ENCODE peak calls at places on chromosomes 6 and 20, in four cellular contexts. One of them, this sample, is unnamed.

GRCh38 chr6:166572370-166573261 is 13.9 kb downstream of the RAMACL start:
- DNase-seq in upper lobe of left lung: no peak
- DNase-seq in ovary: no peak
- DNase-seq in A549: no peak
- DNase-seq in this sample: peak; percentile 41

GRCh38 chr6:30399390-30400058 is 54.6 kb downstream of the RPP21 start:
- DNase-seq in upper lobe of left lung: no peak
- DNase-seq in ovary: no peak
- DNase-seq in A549: no peak
- DNase-seq in this sample: peak; percentile 23

GRCh38 chr6:12760911-12761310 is 44.3 kb downstream of the PHACTR1 start:
- DNase-seq in upper lobe of left lung: no peak
- DNase-seq in ovary: no peak
- DNase-seq in A549: no peak
- DNase-seq in this sample: peak; percentile 4

GRCh38 chr6:33846226-33846625 is 42.4 kb upstream of the MLN start:
- DNase-seq in upper lobe of left lung: no peak
- DNase-seq in ovary: no peak
- DNase-seq in A549: no peak
- DNase-seq in this sample: peak; percentile 13

GRCh38 chr6:133986942-133987341 is 33.9 kb downstream of the TBPL1 start:
- DNase-seq in upper lobe of left lung: no peak
- DNase-seq in ovary: no peak
- DNase-seq in A549: no peak
- DNase-seq in this sample: no peak

GRCh38 chr20:39010496-39010895 is 48.4 kb downstream of the DHX35 start:
- DNase-seq in upper lobe of left lung: no peak
- DNase-seq in ovary: no peak
- DNase-seq in A549: no peak
- DNase-seq in this sample: no peak

GRCh38 chr20:25984933-25985332 is 288.3 kb upstream of the ZNF337 start:
- DNase-seq in upper lobe of left lung: peak; percentile 82
- DNase-seq in ovary: peak; percentile 69
- DNase-seq in A549: no peak
- DNase-seq in this sample: no peak

GRCh38 chr20:21944227-21944626 is 238.8 kb downstream of the PAX1 start:
- DNase-seq in upper lobe of left lung: peak; percentile 49
- DNase-seq in ovary: no peak
- DNase-seq in A549: no peak
- DNase-seq in this sample: no peak

GRCh38 chr6:148935705-148936306 is 189.0 kb downstream of the UST start:
- DNase-seq in upper lobe of left lung: no peak
- DNase-seq in ovary: no peak
- DNase-seq in A549: no peak
- DNase-seq in this sample: peak; percentile 58

GRCh38 chr20:38685853-38686473 is 38.3 kb upstream of the SLC32A1 start:
- DNase-seq in upper lobe of left lung: peak; percentile 42
- DNase-seq in ovary: peak; percentile 27
- DNase-seq in A549: peak; percentile 34
- DNase-seq in this sample: peak; percentile 12

GRCh38 chr20:49717693-49718092 is 4.0 kb upstream of the B4GALT5 start:
- DNase-seq in upper lobe of left lung: no peak
- DNase-seq in ovary: no peak
- DNase-seq in A549: peak; percentile 43
- DNase-seq in this sample: no peak

GRCh38 chr6:78995946-78996345 is 82.1 kb downstream of the PHIP start:
- DNase-seq in upper lobe of left lung: no peak
- DNase-seq in ovary: no peak
- DNase-seq in A549: no peak
- DNase-seq in this sample: no peak

GRCh38 chr6:89679215-89680120 is 40.9 kb upstream of the LYRM2 start:
- DNase-seq in upper lobe of left lung: no peak
- DNase-seq in ovary: no peak
- DNase-seq in A549: no peak
- DNase-seq in this sample: no peak

GRCh38 chr6:151087861-151088598 is 151.7 kb upstream of the AKAP12 start:
- DNase-seq in upper lobe of left lung: no peak
- DNase-seq in ovary: peak; percentile 58
- DNase-seq in A549: no peak
- DNase-seq in this sample: no peak

GRCh38 chr6:167734662-167735497 is 91.8 kb upstream of the AFDN start:
- DNase-seq in upper lobe of left lung: peak; percentile 66
- DNase-seq in ovary: no peak
- DNase-seq in A549: no peak
- DNase-seq in this sample: no peak

GRCh38 chr20:36548006-36548315 is 6.6 kb downstream of the MYL9 start:
- DNase-seq in upper lobe of left lung: no peak
- DNase-seq in ovary: peak; percentile 57
- DNase-seq in A549: no peak
- DNase-seq in this sample: no peak

GRCh38 chr6:617485-618100 is 39.3 kb downstream of the HUS1B start:
- DNase-seq in upper lobe of left lung: no peak
- DNase-seq in ovary: no peak
- DNase-seq in A549: no peak
- DNase-seq in this sample: no peak

GRCh38 chr20:41348430-41349172 is 8.0 kb downstream of the LPIN3 start:
- DNase-seq in upper lobe of left lung: no peak
- DNase-seq in ovary: no peak
- DNase-seq in A549: no peak
- DNase-seq in this sample: no peak

GRCh38 chr6:91240878-91241603 is 654.2 kb upstream of the MAP3K7 start:
- DNase-seq in upper lobe of left lung: no peak
- DNase-seq in ovary: no peak
- DNase-seq in A549: no peak
- DNase-seq in this sample: no peak

GRCh38 chr6:144190593-144190992 is 40.3 kb downstream of the STX11 start:
- DNase-seq in upper lobe of left lung: no peak
- DNase-seq in ovary: no peak
- DNase-seq in A549: no peak
- DNase-seq in this sample: no peak

GRCh38 chr20:38073307-38074010 is 39.9 kb downstream of the RPRD1B start:
- DNase-seq in upper lobe of left lung: no peak
- DNase-seq in ovary: peak; percentile 55
- DNase-seq in A549: no peak
- DNase-seq in this sample: peak; percentile 84

GRCh38 chr6:32622545-32623401 is 14.4 kb upstream of the HLA-DQA1 start:
- DNase-seq in upper lobe of left lung: no peak
- DNase-seq in ovary: peak; percentile 21
- DNase-seq in A549: no peak
- DNase-seq in this sample: peak; percentile 6

GRCh38 chr6:147841749-147842148 is 333.3 kb downstream of the SAMD5 start:
- DNase-seq in upper lobe of left lung: no peak
- DNase-seq in ovary: no peak
- DNase-seq in A549: no peak
- DNase-seq in this sample: no peak

GRCh38 chr6:108844135-108844534 is 4.1 kb upstream of the ARMC2 start:
- DNase-seq in upper lobe of left lung: no peak
- DNase-seq in ovary: no peak
- DNase-seq in A549: no peak
- DNase-seq in this sample: no peak

GRCh38 chr6:63805808-63806572 is 170.4 kb downstream of the PHF3 start:
- DNase-seq in upper lobe of left lung: no peak
- DNase-seq in ovary: no peak
- DNase-seq in A549: peak; percentile 14
- DNase-seq in this sample: peak; percentile 90

GRCh38 chr20:37190354-37190753 is 11.0 kb upstream of the MROH8 start:
- DNase-seq in upper lobe of left lung: no peak
- DNase-seq in ovary: no peak
- DNase-seq in A549: no peak
- DNase-seq in this sample: no peak

GRCh38 chr6:83908813-83909212 is 49.3 kb downstream of the CYB5R4 start:
- DNase-seq in upper lobe of left lung: no peak
- DNase-seq in ovary: no peak
- DNase-seq in A549: no peak
- DNase-seq in this sample: peak; percentile 23

GRCh38 chr20:40090236-40090635 is 598.8 kb downstream of the MAFB start:
- DNase-seq in upper lobe of left lung: no peak
- DNase-seq in ovary: no peak
- DNase-seq in A549: no peak
- DNase-seq in this sample: no peak

GRCh38 chr6:11018225-11018624 is 25.9 kb downstream of the ELOVL2 start:
- DNase-seq in upper lobe of left lung: no peak
- DNase-seq in ovary: no peak
- DNase-seq in A549: no peak
- DNase-seq in this sample: no peak

GRCh38 chr6:117449549-117450439 is 24.1 kb upstream of the ROS1 start:
- DNase-seq in upper lobe of left lung: no peak
- DNase-seq in ovary: peak; percentile 39
- DNase-seq in A549: no peak
- DNase-seq in this sample: peak; percentile 62
- TF ChIP-seq CTCF in upper lobe of left lung: peak; percentile 56
- TF ChIP-seq CTCF in ovary: peak; percentile 47
- TF ChIP-seq CTCF in A549: peak; percentile 76
- TF ChIP-seq CTCF in this sample: peak; percentile 94

GRCh38 chr6:146785001-146785585 is 186.3 kb downstream of the ADGB start:
- DNase-seq in upper lobe of left lung: no peak
- DNase-seq in ovary: no peak
- DNase-seq in A549: peak; percentile 3
- DNase-seq in this sample: peak; percentile 10
- TF ChIP-seq CTCF in upper lobe of left lung: no peak
- TF ChIP-seq CTCF in ovary: no peak
- TF ChIP-seq CTCF in A549: peak; percentile 45
- TF ChIP-seq CTCF in this sample: peak; percentile 82

DNA sequence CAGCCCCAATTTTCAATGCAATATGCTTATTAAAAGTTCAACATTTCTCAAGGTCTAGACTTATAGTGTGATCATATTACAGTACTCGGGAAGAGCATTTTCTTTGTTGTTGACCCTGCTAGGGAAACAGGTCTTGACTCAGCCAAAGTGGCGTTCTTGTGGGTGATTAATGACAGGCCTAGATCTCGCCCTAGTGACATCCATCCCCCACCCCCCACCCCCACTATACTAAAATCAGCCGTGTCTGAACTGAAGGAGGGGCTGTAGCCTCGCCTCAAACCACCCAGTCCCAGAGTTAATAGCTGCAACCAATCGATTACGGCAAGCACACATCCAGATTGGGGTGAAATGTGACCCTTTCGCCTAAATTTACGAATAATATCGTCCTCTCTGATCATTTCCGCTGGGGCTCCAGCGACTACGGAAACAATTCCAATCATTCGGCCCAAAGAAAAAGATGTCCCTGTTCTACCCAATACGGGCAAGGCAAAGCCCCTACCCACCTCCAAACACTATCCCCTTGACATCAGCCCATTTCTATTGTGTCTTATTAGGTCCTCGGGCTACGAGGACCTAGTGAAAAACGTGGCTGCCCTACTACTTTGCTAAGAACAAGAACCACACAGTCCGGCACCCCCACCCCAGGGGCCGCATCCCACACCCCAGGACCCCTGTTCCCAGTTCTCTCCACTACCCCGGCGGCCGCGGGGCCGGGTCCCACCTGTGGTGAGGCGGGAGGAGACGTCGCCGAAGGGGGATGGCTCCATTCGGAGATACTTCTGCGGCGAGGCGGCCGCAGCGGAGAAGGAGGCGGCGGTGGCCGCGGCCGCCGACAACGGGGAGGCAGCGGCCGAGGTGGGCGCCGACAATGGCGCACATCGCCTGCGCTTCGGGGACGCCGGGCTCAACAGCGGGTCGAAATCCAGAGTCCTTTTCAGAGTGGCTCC is 1.0 kb downstream of the AKIRIN2 start:
- DNase-seq in upper lobe of left lung: peak; percentile 90
- DNase-seq in ovary: peak; percentile 67
- DNase-seq in A549: peak; percentile 44
- DNase-seq in this sample: peak; percentile 75
- TF ChIP-seq CTCF in upper lobe of left lung: no peak
- TF ChIP-seq CTCF in ovary: no peak
- TF ChIP-seq CTCF in A549: no peak
- TF ChIP-seq CTCF in this sample: no peak

DNA sequence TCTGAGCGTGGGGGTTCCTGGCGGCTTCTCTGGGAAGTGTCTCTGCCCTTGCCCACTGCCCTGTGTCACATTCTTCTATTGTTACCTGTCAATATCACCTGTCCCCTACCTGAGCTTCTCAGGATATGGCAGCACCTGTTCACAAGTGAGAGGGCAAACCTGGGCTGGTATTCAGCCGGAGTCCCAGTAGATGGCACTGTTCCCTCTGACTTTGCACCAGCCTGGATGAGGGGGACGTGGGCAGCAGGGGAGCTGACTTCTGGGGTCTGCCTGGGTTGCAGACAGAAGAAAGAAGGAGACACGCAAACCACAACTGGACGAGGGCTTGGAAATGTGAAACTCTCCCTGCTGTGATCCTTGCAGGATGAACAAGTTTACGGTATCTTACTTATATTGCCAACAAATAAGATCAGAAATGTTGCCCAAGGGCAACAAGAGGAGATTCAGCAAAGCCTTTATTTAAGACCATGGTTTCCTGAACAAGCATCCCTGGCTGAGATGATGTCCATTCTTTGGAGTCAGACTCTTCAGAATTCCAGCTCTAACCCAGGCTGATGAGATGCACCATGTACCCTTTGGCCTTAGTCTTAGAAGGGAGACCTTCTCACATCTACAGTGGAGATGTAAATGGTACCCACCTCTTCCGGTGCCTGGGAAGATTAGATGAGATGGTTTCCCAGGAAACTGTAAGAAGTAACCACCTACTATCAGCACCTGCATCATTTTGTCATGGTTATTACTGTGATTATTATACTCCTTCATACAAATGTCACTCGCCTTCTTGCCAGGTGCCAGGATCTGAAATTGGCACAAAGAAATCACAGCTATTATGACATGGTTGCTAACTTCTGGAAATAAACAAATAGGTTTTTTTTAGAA is 400.0 kb upstream of the CDH4 start:
- DNase-seq in upper lobe of left lung: no peak
- DNase-seq in ovary: no peak
- DNase-seq in A549: no peak
- DNase-seq in this sample: no peak
- TF ChIP-seq CTCF in upper lobe of left lung: no peak
- TF ChIP-seq CTCF in ovary: no peak
- TF ChIP-seq CTCF in A549: peak; percentile 62
- TF ChIP-seq CTCF in this sample: peak; percentile 56

DNA sequence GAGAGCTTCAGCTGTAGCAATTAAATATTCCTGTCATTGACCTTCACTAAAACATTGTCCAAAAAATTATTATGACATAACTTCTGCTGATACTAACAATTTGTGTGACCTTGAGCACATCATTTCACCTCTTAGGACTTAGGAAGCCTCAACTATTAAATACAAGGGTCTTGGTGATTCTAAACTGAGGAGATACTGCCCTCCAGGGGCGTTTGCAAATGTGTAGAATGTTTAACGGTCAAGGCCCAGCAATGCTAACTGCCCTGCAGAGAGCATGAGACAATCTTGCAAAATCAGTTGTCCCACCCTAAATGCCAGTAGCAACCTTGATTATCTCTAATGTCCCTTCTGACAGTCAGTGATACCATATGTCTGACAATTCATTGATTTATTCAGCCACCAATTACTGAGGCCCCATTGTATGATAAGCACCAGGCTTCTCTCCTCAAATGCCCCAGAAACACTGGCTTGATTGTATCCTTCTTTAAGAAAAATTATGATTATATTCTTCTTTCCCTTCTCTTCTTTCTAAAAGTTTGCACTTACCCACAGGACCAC is 284.1 kb upstream of the PLN start:
- DNase-seq in upper lobe of left lung: no peak
- DNase-seq in ovary: no peak
- DNase-seq in A549: no peak
- DNase-seq in this sample: no peak
- TF ChIP-seq CTCF in upper lobe of left lung: peak; percentile 9
- TF ChIP-seq CTCF in ovary: no peak
- TF ChIP-seq CTCF in A549: no peak
- TF ChIP-seq CTCF in this sample: peak; percentile 31

GRCh38 chr6:170245233-170245992 is 45.5 kb downstream of the DLL1 start:
- DNase-seq in upper lobe of left lung: no peak
- DNase-seq in ovary: no peak
- DNase-seq in A549: no peak
- DNase-seq in this sample: no peak
- TF ChIP-seq CTCF in upper lobe of left lung: no peak
- TF ChIP-seq CTCF in ovary: no peak
- TF ChIP-seq CTCF in A549: no peak
- TF ChIP-seq CTCF in this sample: no peak

This sample was measured in HFFc6.